ENCODE peak calls at places on chromosomes 3 and 15, in ten cellular contexts. V is iPS-NIHi11; S is GM12864; W is stimulated activated CD4-positive, alpha-beta T cell treated with anti-CD3 and anti-CD28 coated beads, Interleukin-1b, Interleukin-23, amount 100 ng/mL, for 24 hours; T is heart left ventricle; N is AG08395; G is iPS DF 19.7; I is AG10803; F is left ventricle myocardium superior; A is activated T-helper 1 cell treated with anti-CD3 and anti-CD28 coated beads, Interleukin-12 subunit alpha, Interleukin-12 subunit beta, Interleukin-2, Interleukin-4 antibody, amounts not matched to agents 30 ng/mL and 10 ng/mL and 1 ng/mL, durations not matched to agents 14 hours and 24 hours and 36 hours. L is an unnamed sample.

GRCh38 chr15:70196314-70197291 is 98.9 kb upstream of the TLE3 start:
- DNase-seq in V (peak; percentile 96), S (peak; percentile 71), W (peak; percentile 34), T (no peak), N (peak; percentile 76), G (peak; percentile 88), I (peak; percentile 90), F (no peak), A (peak; percentile 4), L (peak; percentile 90)

GRCh38 chr3:162719684-162720341 is 1223.2 kb downstream of the OTOL1 start:
- DNase-seq in V (no peak), S (no peak), W (no peak), T (no peak), N (peak; percentile 63), G (no peak), I (peak; percentile 88), F (no peak), A (no peak), L (no peak)

GRCh38 chr15:69031013-69032001 is 16.8 kb downstream of the NOX5 start:
- DNase-seq in V (peak; percentile 86), S (no peak), W (peak; percentile 21), T (peak; percentile 44), N (peak; percentile 34), G (peak; percentile 63), I (peak; percentile 25), F (peak; percentile 65), A (peak; percentile 12), L (peak; percentile 92)

GRCh38 chr15:87212041-87212440 is 1044.5 kb downstream of the NTRK3 start:
- DNase-seq in V (no peak), S (no peak), W (no peak), T (no peak), N (no peak), G (no peak), I (no peak), F (no peak), A (no peak), L (no peak)

GRCh38 chr15:81281925-81282895 is 41.7 kb downstream of the STARD5 start:
- DNase-seq in V (no peak), S (no peak), W (no peak), T (no peak), N (no peak), G (no peak), I (no peak), F (no peak), A (no peak), L (no peak)

GRCh38 chr3:119296723-119297122 is 2.5 kb downstream of the ARHGAP31 start:
- DNase-seq in V (no peak), S (no peak), W (no peak), T (no peak), N (no peak), G (no peak), I (peak; percentile 28), F (no peak), A (no peak), L (no peak)

GRCh38 chr3:127495821-127496220 is 94.7 kb downstream of the TPRA1 start:
- DNase-seq in V (no peak), S (no peak), W (no peak), T (no peak), N (no peak), G (no peak), I (no peak), F (no peak), A (no peak), L (no peak)

GRCh38 chr3:62559831-62560445 is 186.6 kb upstream of the FEZF2 start:
- DNase-seq in V (peak; percentile 12), S (no peak), W (no peak), T (no peak), N (peak; percentile 34), G (no peak), I (peak; percentile 59), F (no peak), A (no peak), L (no peak)

GRCh38 chr3:170585937-170586310 is at the start of gene SLC7A14:
- DNase-seq in V (peak; percentile 79), S (no peak), W (no peak), T (no peak), N (peak; percentile 11), G (peak; percentile 25), I (no peak), F (no peak), A (no peak), L (peak; percentile 87)